ENCODE peak calls at places on chromosomes 4 and X, in four cellular contexts. One of them, this sample, is unnamed.

GRCh38 chrX:40462797-40463196 is 118.0 kb upstream of the ATP6AP2 start:
- DNase-seq in H9: no peak
- DNase-seq in IMR-90: no peak
- DNase-seq in H1: no peak
- DNase-seq in this sample: no peak

GRCh38 chr4:101355767-101356702 is 8.7 kb upstream of the PPP3CA start:
- DNase-seq in H1: no peak
- DNase-seq in IMR-90: peak
- DNase-seq in H9: no peak
- DNase-seq in this sample: no peak

GRCh38 chrX:69522052-69522451 is 17.9 kb downstream of the NALF2 start:
- DNase-seq in H1: no peak
- DNase-seq in H9: no peak
- DNase-seq in IMR-90: no peak
- DNase-seq in this sample: no peak

GRCh38 chr4:150256841-150257273 is 178.6 kb downstream of the DCLK2 start:
- DNase-seq in IMR-90: no peak
- DNase-seq in H1: peak
- DNase-seq in H9: peak
- DNase-seq in this sample: peak

GRCh38 chrX:110748256-110748811 is 47.3 kb downstream of the CHRDL1 start:
- DNase-seq in H9: no peak
- DNase-seq in H1: no peak
- DNase-seq in IMR-90: no peak
- DNase-seq in this sample: no peak

GRCh38 chr4:47278631-47279030 is 184.9 kb downstream of the COMMD8 start:
- DNase-seq in H1: no peak
- DNase-seq in IMR-90: no peak
- DNase-seq in H9: no peak
- DNase-seq in this sample: no peak

GRCh38 chr4:48375651-48376291 is 34.4 kb downstream of the SLAIN2 start:
- DNase-seq in IMR-90: peak
- DNase-seq in H1: no peak
- DNase-seq in H9: no peak
- DNase-seq in this sample: no peak

GRCh38 chrX:38754102-38754790 is 47.0 kb upstream of the MID1IP1 start:
- DNase-seq in IMR-90: peak
- DNase-seq in H9: peak
- DNase-seq in H1: no peak
- DNase-seq in this sample: peak

GRCh38 chr4:56241500-56241899 is 145.8 kb downstream of the AASDH start:
- DNase-seq in H1: no peak
- DNase-seq in H9: no peak
- DNase-seq in IMR-90: no peak
- DNase-seq in this sample: no peak

GRCh38 chrX:78979789-78980464 is 34.7 kb downstream of the P2RY10 start:
- DNase-seq in H1: no peak
- DNase-seq in H9: no peak
- DNase-seq in IMR-90: no peak
- DNase-seq in this sample: no peak

GRCh38 chrX:1212532-1212931 is at the start of gene CRLF2:
- DNase-seq in IMR-90: no peak
- DNase-seq in H1: no peak
- DNase-seq in H9: no peak
- DNase-seq in this sample: no peak

GRCh38 chr4:101667348-101667747 is 123.2 kb upstream of the BANK1 start:
- DNase-seq in H1: no peak
- DNase-seq in IMR-90: no peak
- DNase-seq in H9: no peak
- DNase-seq in this sample: no peak

GRCh38 chrX:63932006-63932405 is 147.0 kb upstream of the ARHGEF9 start:
- DNase-seq in H1: no peak
- DNase-seq in H9: no peak
- DNase-seq in IMR-90: no peak
- DNase-seq in this sample: peak

GRCh38 chr4:2354760-2355159 is 63.7 kb downstream of the ZFYVE28 start:
- DNase-seq in IMR-90: no peak
- DNase-seq in H1: no peak
- DNase-seq in H9: no peak
- DNase-seq in this sample: no peak

GRCh38 chrX:51917600-51917999 is 24.2 kb downstream of the MAGED1 start:
- DNase-seq in IMR-90: no peak
- DNase-seq in H9: no peak
- DNase-seq in H1: no peak
- DNase-seq in this sample: no peak

GRCh38 chr4:15344041-15344440 is 83.8 kb upstream of the C1QTNF7 start:
- DNase-seq in IMR-90: peak
- DNase-seq in H1: no peak
- DNase-seq in H9: no peak
- DNase-seq in this sample: peak

GRCh38 chr4:13347517-13348125 is 136.5 kb downstream of the RAB28 start:
- DNase-seq in IMR-90: peak
- DNase-seq in H1: no peak
- DNase-seq in H9: no peak
- DNase-seq in this sample: no peak

GRCh38 chr4:25916870-25917269 is 2.9 kb downstream of the SMIM20 start:
- DNase-seq in H9: no peak
- DNase-seq in IMR-90: no peak
- DNase-seq in H1: no peak
- DNase-seq in this sample: no peak

GRCh38 chrX:19576742-19577141 is 61.4 kb upstream of the MAP3K15 start:
- DNase-seq in H9: no peak
- DNase-seq in IMR-90: no peak
- DNase-seq in H1: no peak
- DNase-seq in this sample: no peak

GRCh38 chrX:73876897-73877296 is 313.9 kb downstream of the CHIC1 start:
- DNase-seq in IMR-90: no peak
- DNase-seq in H1: no peak
- DNase-seq in H9: no peak
- DNase-seq in this sample: no peak

GRCh38 chrX:73877687-73878086 is 314.7 kb downstream of the CHIC1 start:
- DNase-seq in IMR-90: no peak
- DNase-seq in H1: peak
- DNase-seq in H9: peak
- DNase-seq in this sample: peak
- H3K56ac ChIP-seq in IMR-90: no peak
- H3K56ac ChIP-seq in H1: no peak
- H3K56ac ChIP-seq in H9: no peak
- H3K56ac ChIP-seq in this sample: no peak

GRCh38 chrX:46502848-46503247 is 42.4 kb downstream of the ZNF674 start:
- DNase-seq in H9: no peak
- DNase-seq in IMR-90: no peak
- DNase-seq in H1: no peak
- DNase-seq in this sample: no peak

DNA sequence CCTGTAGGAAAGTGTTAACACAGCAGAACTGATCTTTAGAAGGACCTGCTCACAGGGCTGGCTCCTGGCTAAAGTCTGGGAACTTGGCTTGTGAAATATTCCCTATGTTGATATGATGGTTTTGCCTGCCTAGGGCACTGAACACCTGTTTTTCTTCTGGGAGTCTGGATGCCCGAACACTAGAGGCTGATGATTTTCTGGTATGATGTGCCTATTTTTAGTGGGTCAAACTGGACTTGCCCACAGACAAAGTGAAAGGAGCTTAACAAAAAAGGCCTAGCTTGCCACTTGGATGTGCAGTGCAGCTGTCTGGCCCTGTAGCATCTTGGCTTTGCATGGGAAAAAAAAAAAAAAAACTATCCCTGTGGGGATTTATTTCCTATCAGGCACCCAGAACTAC is 39.1 kb downstream of the ZNF674 start:
- DNase-seq in IMR-90: no peak
- DNase-seq in H9: no peak
- DNase-seq in H1: no peak
- DNase-seq in this sample: no peak
- H3K56ac ChIP-seq in IMR-90: no peak
- H3K56ac ChIP-seq in H9: no peak
- H3K56ac ChIP-seq in H1: no peak
- H3K56ac ChIP-seq in this sample: no peak

GRCh38 chr4:114688063-114688462 is 89.5 kb downstream of the UGT8 start:
- DNase-seq in IMR-90: no peak
- DNase-seq in H9: no peak
- DNase-seq in H1: no peak
- DNase-seq in this sample: no peak
- H3K56ac ChIP-seq in IMR-90: no peak
- H3K56ac ChIP-seq in H9: no peak
- H3K56ac ChIP-seq in H1: no peak
- H3K56ac ChIP-seq in this sample: no peak

DNA sequence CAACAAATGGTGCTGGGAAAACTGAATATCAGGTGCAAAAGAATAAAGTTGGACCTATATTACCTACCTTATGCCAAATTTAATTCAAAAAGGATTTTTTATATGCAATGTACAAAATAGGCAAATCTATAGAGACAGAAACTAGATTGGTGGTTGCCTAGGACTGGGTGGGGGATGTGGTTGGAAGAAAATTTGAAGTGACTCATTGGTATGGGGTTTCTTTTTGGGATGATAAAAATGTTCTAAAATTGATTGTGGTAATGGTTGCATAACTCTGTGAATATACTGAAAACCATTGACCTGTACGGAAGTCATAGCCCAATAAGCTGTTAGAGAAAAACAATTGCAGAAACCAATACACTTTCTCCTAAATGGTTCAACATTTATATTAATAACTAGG is 72.1 kb downstream of the COL4A5 start:
- DNase-seq in H9: no peak
- DNase-seq in H1: no peak
- DNase-seq in IMR-90: peak
- DNase-seq in this sample: no peak
- H3K56ac ChIP-seq in H9: no peak
- H3K56ac ChIP-seq in H1: no peak
- H3K56ac ChIP-seq in IMR-90: no peak
- H3K56ac ChIP-seq in this sample: no peak

DNA sequence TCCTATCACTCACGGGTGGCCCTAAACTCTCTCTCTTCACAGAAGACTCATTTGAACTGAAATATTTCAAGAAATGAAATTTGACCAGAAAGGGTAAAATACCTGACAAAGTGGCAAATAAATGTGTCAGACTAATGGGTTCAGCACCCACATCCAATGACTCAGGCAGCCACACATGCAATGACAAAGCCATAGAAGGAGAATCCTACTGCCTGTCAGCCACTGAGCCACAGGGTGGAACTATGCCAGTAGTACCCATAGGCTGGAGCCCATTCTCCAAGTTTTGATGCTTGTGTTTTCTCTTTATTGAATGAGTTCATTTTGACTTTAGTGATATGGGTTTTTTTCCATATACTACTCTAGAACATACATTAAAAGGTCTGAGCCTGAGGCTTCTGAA is 179.0 kb downstream of the BEND2 start:
- DNase-seq in H1: no peak
- DNase-seq in H9: no peak
- DNase-seq in IMR-90: no peak
- DNase-seq in this sample: no peak
- H3K56ac ChIP-seq in H1: no peak
- H3K56ac ChIP-seq in H9: no peak
- H3K56ac ChIP-seq in IMR-90: no peak
- H3K56ac ChIP-seq in this sample: no peak

DNA sequence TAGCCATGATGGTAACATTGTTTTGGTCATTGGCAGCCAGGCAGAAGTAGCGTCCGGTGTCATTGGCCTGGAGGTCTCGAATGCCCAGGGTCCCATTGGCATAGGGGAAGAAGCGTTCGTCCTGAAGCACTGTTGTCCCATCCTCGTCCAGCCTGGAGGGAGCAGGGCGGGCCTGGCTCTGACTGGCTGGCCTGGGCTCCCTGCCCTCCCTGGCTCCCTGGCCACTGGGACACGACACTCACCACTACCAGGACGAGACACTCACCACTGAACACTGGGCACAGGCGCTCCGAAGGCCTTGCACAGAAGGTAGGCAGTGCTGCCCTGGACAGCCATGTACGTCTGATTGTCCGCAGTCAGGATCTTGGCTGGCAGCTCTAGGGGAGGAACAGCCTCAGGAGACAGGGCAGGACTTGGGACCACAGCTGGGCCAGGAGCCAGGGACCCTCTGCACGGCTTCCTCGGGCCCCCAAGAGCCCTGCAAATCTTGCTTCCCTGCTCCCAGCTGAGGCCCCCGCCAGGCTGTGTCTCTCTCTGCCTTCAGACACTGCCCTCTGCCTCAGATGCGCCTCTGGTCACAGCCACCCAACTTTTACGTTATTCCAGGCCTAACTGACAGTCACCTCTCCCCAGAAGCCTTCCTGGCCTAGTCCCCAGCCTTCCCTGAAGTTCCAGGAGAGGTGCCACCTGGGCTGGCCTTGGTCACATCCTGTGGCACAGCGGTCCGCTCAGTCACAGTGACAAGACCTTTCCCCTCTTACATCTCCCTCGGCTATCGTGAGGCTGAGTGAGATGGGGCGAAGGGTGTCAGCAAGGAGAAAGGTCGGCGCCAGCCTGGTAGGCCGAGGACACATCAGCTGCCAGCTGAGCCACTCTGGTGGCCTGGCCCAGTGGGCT is 17.1 kb downstream of the L1CAM start:
- DNase-seq in H9: no peak
- DNase-seq in IMR-90: no peak
- DNase-seq in H1: no peak
- DNase-seq in this sample: no peak
- H3K56ac ChIP-seq in H9: no peak
- H3K56ac ChIP-seq in IMR-90: no peak
- H3K56ac ChIP-seq in H1: no peak
- H3K56ac ChIP-seq in this sample: no peak

DNA sequence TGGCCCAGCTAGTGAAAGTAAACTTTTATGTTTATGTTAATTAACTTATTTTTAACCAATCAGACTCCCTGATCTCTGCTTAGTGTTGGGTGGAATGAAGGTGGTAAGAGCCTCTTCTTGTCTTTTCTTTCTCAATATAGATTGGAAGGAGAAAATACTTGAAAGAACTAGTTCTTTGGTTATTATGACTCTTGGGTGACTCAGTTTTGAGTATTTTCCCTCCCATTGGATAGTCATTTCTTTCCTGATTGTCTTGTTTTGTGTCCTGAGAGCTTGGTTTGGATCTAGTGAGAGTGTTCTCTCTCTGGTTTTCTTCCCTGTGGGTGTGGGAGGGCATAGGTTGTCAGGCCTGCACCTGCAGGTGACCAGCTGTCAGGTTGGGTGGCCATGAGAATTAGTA is 172.0 kb upstream of the GLRA2 start:
- DNase-seq in H1: no peak
- DNase-seq in IMR-90: no peak
- DNase-seq in H9: no peak
- DNase-seq in this sample: no peak
- H3K56ac ChIP-seq in H1: no peak
- H3K56ac ChIP-seq in IMR-90: no peak
- H3K56ac ChIP-seq in H9: no peak
- H3K56ac ChIP-seq in this sample: no peak

This sample was measured in mesendoderm.